ENCODE peak calls at places on chromosome 6, in six cellular contexts. O is progenitor cell of endocrine pancreas, U is foreskin keratinocyte, H is astrocyte of the spinal cord, B is AG09309, X is type B pancreatic cell. E is an unnamed sample.

GRCh38 chr6:31479933-31480535 is 17.9 kb upstream of the MICB start:
- DNase-seq in B (no peak), H (no peak), X (no peak), O (no peak), U (no peak), E (no peak)

GRCh38 chr6:93388070-93388469 is 31.3 kb downstream of the EPHA7 start:
- DNase-seq in B (no peak), U (no peak), O (no peak), H (no peak), X (no peak), E (no peak)

GRCh38 chr6:2733324-2733723 is 17.4 kb downstream of the MYLK4 start:
- DNase-seq in O (no peak), U (no peak), X (no peak), B (no peak), H (no peak), E (no peak)

GRCh38 chr6:142416179-142416578 is 114.4 kb downstream of the ADGRG6 start:
- DNase-seq in H (peak), B (peak), O (no peak), X (no peak), U (peak), E (peak)

GRCh38 chr6:87669051-87669450 is 33.0 kb downstream of the AKIRIN2 start:
- DNase-seq in X (no peak), B (no peak), O (no peak), H (no peak), U (peak), E (no peak)

GRCh38 chr6:30819287-30819917 is 64.9 kb upstream of the DDR1 start:
- DNase-seq in U (peak), H (no peak), B (no peak), X (no peak), O (no peak), E (peak)

GRCh38 chr6:137494967-137495595 is 887 bp upstream of the OLIG3 start:
- DNase-seq in U (no peak), B (no peak), X (no peak), H (peak), O (no peak), E (no peak)

GRCh38 chr6:146292506-146292905 is 251.1 kb upstream of the RAB32 start:
- DNase-seq in U (no peak), O (no peak), H (no peak), B (no peak), X (no peak), E (no peak)

GRCh38 chr6:87706187-87706966 is 4.3 kb upstream of the AKIRIN2 start:
- DNase-seq in X (no peak), H (peak), U (no peak), O (no peak), B (peak), E (peak)

GRCh38 chr6:5078121-5078695 is 6.9 kb upstream of the PPP1R3G start:
- DNase-seq in U (no peak), B (no peak), O (no peak), H (no peak), X (no peak), E (no peak)

GRCh38 chr6:118660218-118660569 is 8.8 kb upstream of the CEP85L start:
- DNase-seq in B (no peak), H (no peak), O (no peak), X (peak), U (no peak), E (no peak)

GRCh38 chr6:5087389-5087788 is 2.2 kb downstream of the PPP1R3G start:
- DNase-seq in B (no peak), O (no peak), X (no peak), H (no peak), U (no peak), E (no peak)

GRCh38 chr6:2542858-2543218 is 207.9 kb downstream of the MYLK4 start:
- DNase-seq in X (no peak), B (peak), H (peak), O (no peak), U (peak), E (no peak)

GRCh38 chr6:126188271-126188909 is 151.5 kb upstream of the CENPW start:
- DNase-seq in H (peak), X (no peak), U (no peak), O (no peak), B (peak), E (no peak)

DNA sequence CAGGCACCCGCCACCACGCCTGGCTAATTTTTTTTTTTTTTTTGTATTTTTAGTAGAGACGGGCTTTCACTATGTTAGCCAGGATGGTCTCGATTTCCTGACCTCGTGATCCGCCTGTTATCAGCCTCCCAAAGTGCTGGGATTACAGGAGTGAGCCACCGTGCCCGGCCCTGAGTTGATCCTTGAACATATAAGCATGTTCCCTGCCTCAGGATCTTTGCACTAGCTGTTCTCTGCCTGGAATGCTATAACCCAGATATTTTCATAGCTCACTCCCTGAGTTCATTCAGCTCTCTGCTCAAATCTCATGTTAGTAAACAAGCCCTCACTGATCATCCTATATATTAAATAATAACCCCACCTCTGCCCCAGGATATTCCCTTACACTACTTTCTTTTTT is 9.0 kb upstream of the DLK2 start:
- DNase-seq in B (no peak), U (no peak), X (no peak), O (no peak), H (no peak), E (no peak)
- TF ChIP-seq CTCF in B (no peak), U (no peak), X (no peak), O (no peak), H (no peak), E (no peak)

GRCh38 chr6:169487579-169488205 is 214.1 kb downstream of the WDR27 start:
- DNase-seq in H (peak), X (no peak), B (no peak), U (no peak), O (no peak), E (peak)

GRCh38 chr6:169490830-169491229 is 211.0 kb downstream of the WDR27 start:
- DNase-seq in O (no peak), X (no peak), H (peak), B (peak), U (no peak), E (no peak)

GRCh38 chr6:169490409-169490708 is 211.5 kb downstream of the WDR27 start:
- DNase-seq in X (no peak), O (no peak), H (no peak), U (no peak), B (no peak), E (no peak)

GRCh38 chr6:169491482-169491881 is 210.3 kb downstream of the WDR27 start:
- DNase-seq in X (no peak), H (no peak), O (no peak), U (no peak), B (no peak), E (no peak)

DNA sequence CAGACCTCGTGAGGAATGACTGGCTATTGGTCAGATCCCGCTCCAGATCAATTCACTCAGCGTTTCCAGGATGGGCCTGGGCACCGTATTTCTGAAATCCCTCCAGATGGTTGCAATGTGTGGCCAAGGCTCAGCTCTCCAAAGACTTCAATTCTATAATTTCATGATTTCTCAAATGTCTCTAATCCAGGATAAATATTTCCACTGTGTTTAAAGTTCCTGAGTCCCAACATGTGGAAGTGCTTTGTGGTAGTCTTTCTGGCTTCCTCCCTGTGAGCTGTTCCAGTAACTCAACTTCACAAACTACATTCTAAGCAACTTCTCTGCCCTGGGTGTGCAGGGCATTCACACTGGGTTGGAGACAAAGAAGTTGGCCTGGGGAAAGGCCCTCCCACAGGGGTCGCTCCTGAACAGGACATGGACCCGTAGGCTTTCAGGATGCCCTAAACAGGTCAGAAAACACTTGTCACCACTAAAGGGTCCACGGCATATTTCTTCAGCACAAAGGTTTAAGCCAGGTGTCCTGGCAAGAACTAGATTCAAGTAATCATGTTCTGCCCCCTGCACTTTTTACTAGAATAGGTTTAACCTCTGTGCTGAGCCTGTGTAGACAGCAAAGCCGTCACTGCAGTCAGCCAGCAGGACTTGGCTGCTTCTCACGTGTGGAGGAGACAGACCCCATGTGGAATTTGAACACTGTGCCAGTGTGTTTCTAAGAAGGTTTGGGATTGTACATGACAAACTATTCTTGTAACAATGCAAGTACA is 212.0 kb downstream of the WDR27 start:
- DNase-seq in H (no peak), U (no peak), X (no peak), B (peak), O (no peak), E (no peak)
- TF ChIP-seq CTCF in H (no peak), U (no peak), X (no peak), B (peak), O (no peak), E (no peak)

DNA sequence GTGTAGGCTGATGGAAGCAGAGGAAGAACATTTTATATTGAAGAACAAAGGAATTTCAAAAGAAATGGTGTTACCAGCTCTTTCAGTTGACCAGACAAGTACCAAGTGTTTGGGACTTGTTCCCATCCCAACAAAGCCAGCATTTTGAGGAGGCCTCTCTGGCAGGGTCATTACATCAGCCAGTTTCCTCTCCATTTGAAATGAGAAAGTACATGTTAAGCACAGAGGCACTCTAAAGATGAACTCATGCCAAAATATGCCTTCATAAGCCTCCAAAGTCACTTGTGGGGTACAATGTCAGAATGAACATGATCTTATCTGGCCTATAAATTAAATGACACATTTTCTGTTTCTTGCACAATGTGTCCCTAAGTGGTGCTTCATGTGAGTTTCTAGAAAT is 223.9 kb downstream of the PRL start:
- DNase-seq in O (no peak), U (no peak), X (no peak), B (no peak), H (no peak), E (no peak)
- TF ChIP-seq CTCF in O (no peak), U (no peak), X (no peak), B (no peak), H (no peak), E (no peak)

GRCh38 chr6:84118191-84118590 is 84.6 kb downstream of the MRAP2 start:
- DNase-seq in H (no peak), O (no peak), U (no peak), B (no peak), X (no peak), E (no peak)

GRCh38 chr6:84123186-84123585 is 89.6 kb downstream of the MRAP2 start:
- DNase-seq in X (no peak), H (no peak), O (no peak), U (no peak), B (no peak), E (no peak)

DNA sequence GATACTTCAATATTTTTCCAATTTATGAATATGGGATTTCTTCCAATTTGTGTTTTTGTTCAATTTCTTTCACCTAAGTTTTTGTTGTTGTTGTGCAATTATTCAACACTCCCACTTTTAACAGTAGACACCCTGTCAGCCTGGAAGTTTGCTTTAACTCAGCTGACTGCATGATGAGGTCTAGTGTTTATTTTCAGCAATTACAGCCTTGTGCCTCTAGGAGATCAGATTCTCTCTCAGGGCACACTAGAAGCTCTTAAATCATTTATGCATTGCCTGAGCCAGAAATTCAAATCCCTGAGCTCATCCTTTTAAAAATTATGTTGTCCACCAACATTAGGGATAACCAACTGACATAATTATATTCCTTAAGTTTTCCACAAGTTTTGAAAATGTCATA is 85.7 kb downstream of the MRAP2 start:
- DNase-seq in U (no peak), B (no peak), X (no peak), O (no peak), H (no peak), E (no peak)
- TF ChIP-seq CTCF in U (no peak), B (peak), X (peak), O (peak), H (no peak), E (no peak)

GRCh38 chr6:17584241-17584803 is 15.8 kb upstream of the FAM8A1 start:
- DNase-seq in B (peak), O (no peak), U (no peak), H (peak), X (no peak), E (peak)
- TF ChIP-seq CTCF in B (peak), O (peak), U (peak), H (peak), X (peak), E (peak)

DNA sequence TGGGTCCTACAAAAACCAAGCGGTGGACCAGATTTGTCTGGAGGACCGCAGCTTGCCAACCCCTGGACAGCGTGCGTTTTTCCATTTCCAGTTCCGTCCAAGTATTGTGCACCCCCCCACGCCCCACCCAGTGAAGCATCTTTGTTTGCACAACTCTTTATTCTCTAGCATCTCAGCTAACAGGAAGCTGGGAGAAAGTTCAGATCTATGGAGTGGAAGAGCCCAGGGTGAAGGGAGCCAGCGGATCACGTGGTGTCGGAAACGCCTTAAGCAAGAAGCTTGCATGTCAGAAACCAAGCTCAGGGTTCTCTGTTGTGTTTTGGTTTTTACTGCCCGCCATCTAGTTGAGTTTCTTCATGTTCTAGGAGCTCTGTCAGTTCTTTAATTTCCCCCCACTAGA is 29.9 kb downstream of the ARID1B start:
- DNase-seq in H (no peak), O (no peak), B (no peak), X (no peak), U (no peak), E (no peak)
- TF ChIP-seq CTCF in H (no peak), O (no peak), B (no peak), X (no peak), U (no peak), E (no peak)